ENCODE peak calls at places on chromosome 16, in ten cellular contexts. E is activated gamma-delta T cell treated with Interleukin-2 at 50 U/mL for 16 hours; M is upper lobe of right lung; J is smooth muscle cell of the brain vasculature; T is T-cell; H is anterior cingulate cortex; L is stimulated activated CD8-positive, alpha-beta memory T cell treated with anti-CD3 and anti-CD28 coated beads, Interleukin-15, amount 100 ng/mL, for 48 hours; V is natural killer cell treated with Interleukin-12 subunit alpha and Interleukin-12 subunit beta and Interleukin-15 and Interleukin-18, amount 100 ng/mL, for 72 hours; F is EL; P is stomach. Q is an unnamed sample.

GRCh38 chr16:4330277-4330882 is 14.5 kb downstream of the GLIS2 start:
- DNase-seq in E (peak; percentile 73), M (peak; percentile 92), J (no peak), T (peak; percentile 35), H (peak; percentile 63), L (no peak), V (peak; percentile 77), F (peak; percentile 63), P (peak; percentile 89), Q (peak; percentile 95)

GRCh38 chr16:27602103-27602502 is 52.2 kb downstream of the KATNIP start:
- DNase-seq in E (no peak), M (no peak), J (no peak), T (no peak), H (no peak), L (no peak), V (no peak), F (no peak), P (no peak), Q (no peak)

GRCh38 chr16:89727406-89728120 is 6.2 kb downstream of the ZNF276 start:
- DNase-seq in E (no peak), M (no peak), J (no peak), T (no peak), H (no peak), L (no peak), V (no peak), F (no peak), P (no peak), Q (no peak)

GRCh38 chr16:21233521-21234150 is at the start of gene ANKS4B:
- DNase-seq in E (no peak), M (no peak), J (no peak), T (no peak), H (no peak), L (no peak), V (no peak), F (no peak), P (peak; percentile 29), Q (no peak)

GRCh38 chr16:88394426-88394825 is 11.7 kb downstream of the ZNF469 start:
- DNase-seq in E (no peak), M (no peak), J (no peak), T (no peak), H (no peak), L (no peak), V (no peak), F (no peak), P (no peak), Q (no peak)

GRCh38 chr16:21033707-21034106 is 116.9 kb downstream of the DNAH3 start:
- DNase-seq in E (no peak), M (no peak), J (no peak), T (no peak), H (no peak), L (no peak), V (no peak), F (no peak), P (no peak), Q (no peak)

GRCh38 chr16:67312450-67313118 is 14.0 kb downstream of the KCTD19 start:
- DNase-seq in E (no peak), M (no peak), J (no peak), T (no peak), H (no peak), L (no peak), V (no peak), F (peak; percentile 27), P (no peak), Q (no peak)

GRCh38 chr16:83686726-83687125 is 121.1 kb upstream of the HSBP1 start:
- DNase-seq in E (no peak), M (no peak), J (no peak), T (no peak), H (no peak), L (no peak), V (no peak), F (no peak), P (no peak), Q (no peak)

GRCh38 chr16:11484691-11485258 is 101.9 kb downstream of the LITAF start:
- DNase-seq in E (no peak), M (no peak), J (no peak), T (no peak), H (no peak), L (no peak), V (no peak), F (peak; percentile 59), P (no peak), Q (no peak)

GRCh38 chr16:89084411-89084810 is 9.2 kb upstream of the ACSF3 start:
- DNase-seq in E (no peak), M (no peak), J (no peak), T (no peak), H (no peak), L (no peak), V (no peak), F (no peak), P (no peak), Q (no peak)

GRCh38 chr16:30377812-30378235 is 3.2 kb downstream of the MYL11 start:
- DNase-seq in E (peak; percentile 89), M (peak; percentile 98), J (peak; percentile 65), T (peak; percentile 90), H (peak; percentile 82), L (peak; percentile 78), V (peak; percentile 90), F (peak; percentile 86), P (peak; percentile 94), Q (peak; percentile 96)

GRCh38 chr16:68644715-68645493 is at the start of gene CDH3:
- DNase-seq in E (peak; percentile 9), M (peak; percentile 84), J (no peak), T (no peak), H (no peak), L (no peak), V (no peak), F (peak; percentile 55), P (peak; percentile 63), Q (no peak)

GRCh38 chr16:11014159-11014558 is 69.8 kb downstream of the CLEC16A start:
- DNase-seq in E (no peak), M (no peak), J (no peak), T (no peak), H (no peak), L (no peak), V (no peak), F (peak; percentile 43), P (no peak), Q (no peak)

GRCh38 chr16:79947771-79948170 is 347.2 kb upstream of the MAF start:
- DNase-seq in E (no peak), M (no peak), J (no peak), T (no peak), H (no peak), L (no peak), V (no peak), F (no peak), P (no peak), Q (no peak)

GRCh38 chr16:51621610-51622009 is 470.5 kb upstream of the SALL1 start:
- DNase-seq in E (no peak), M (no peak), J (no peak), T (no peak), H (no peak), L (no peak), V (no peak), F (no peak), P (no peak), Q (no peak)

GRCh38 chr16:4904942-4905615 is 31.9 kb downstream of the PPL start:
- DNase-seq in E (no peak), M (no peak), J (no peak), T (no peak), H (no peak), L (no peak), V (no peak), F (no peak), P (no peak), Q (no peak)

GRCh38 chr16:69930117-69930776 is 20.9 kb upstream of the CLEC18A start:
- DNase-seq in E (peak; percentile 43), M (no peak), J (no peak), T (peak; percentile 6), H (no peak), L (peak; percentile 14), V (no peak), F (peak; percentile 71), P (peak; percentile 45), Q (peak; percentile 87)

GRCh38 chr16:87850009-87851006 is 19.0 kb downstream of the SLC7A5 start:
- DNase-seq in E (peak; percentile 76), M (peak; percentile 86), J (no peak), T (peak; percentile 65), H (peak; percentile 38), L (peak; percentile 59), V (peak; percentile 75), F (peak; percentile 50), P (peak; percentile 78), Q (no peak)

GRCh38 chr16:56576585-56577299 is 11.9 kb downstream of the MT4 start:
- DNase-seq in E (peak; percentile 76), M (peak; percentile 93), J (peak; percentile 12), T (peak; percentile 81), H (no peak), L (peak; percentile 71), V (peak; percentile 87), F (peak; percentile 74), P (peak; percentile 87), Q (peak; percentile 90)

GRCh38 chr16:15031179-15031578 is 24.7 kb downstream of the NTAN1 start:
- DNase-seq in E (no peak), M (peak; percentile 28), J (no peak), T (no peak), H (no peak), L (no peak), V (no peak), F (no peak), P (no peak), Q (peak; percentile 64)

GRCh38 chr16:11361043-11361442 is 15.8 kb downstream of the RMI2 start:
- DNase-seq in E (no peak), M (no peak), J (no peak), T (no peak), H (no peak), L (no peak), V (no peak), F (no peak), P (no peak), Q (no peak)

GRCh38 chr16:69610356-69610755 is 44.6 kb downstream of the NFAT5 start:
- DNase-seq in E (no peak), M (no peak), J (no peak), T (no peak), H (no peak), L (no peak), V (no peak), F (peak; percentile 62), P (no peak), Q (no peak)

GRCh38 chr16:69106491-69107291 is 1.2 kb downstream of the HAS3 start:
- DNase-seq in E (no peak), M (no peak), J (no peak), T (no peak), H (no peak), L (no peak), V (no peak), F (no peak), P (no peak), Q (no peak)

GRCh38 chr16:1437606-1438005 is 6.7 kb downstream of the PERCC1 start:
- DNase-seq in E (no peak), M (no peak), J (no peak), T (no peak), H (no peak), L (no peak), V (no peak), F (no peak), P (no peak), Q (no peak)

GRCh38 chr16:881219-882097 is 80.9 kb upstream of the GNG13 start:
- DNase-seq in E (no peak), M (no peak), J (no peak), T (no peak), H (no peak), L (no peak), V (no peak), F (no peak), P (no peak), Q (no peak)

GRCh38 chr16:2911580-2912329 is at the start of gene FLYWCH1:
- DNase-seq in E (peak; percentile 98), M (peak; percentile 100), J (peak; percentile 97), T (peak; percentile 97), H (peak; percentile 96), L (peak; percentile 98), V (peak; percentile 98), F (peak; percentile 96), P (peak; percentile 99), Q (peak; percentile 99)

GRCh38 chr16:21167929-21168602 is 9.6 kb downstream of the LDAF1 start:
- DNase-seq in E (no peak), M (no peak), J (no peak), T (no peak), H (no peak), L (no peak), V (no peak), F (no peak), P (no peak), Q (no peak)

GRCh38 chr16:27097671-27098275 is 31.0 kb downstream of the C16orf82 start:
- DNase-seq in E (no peak), M (no peak), J (no peak), T (no peak), H (no peak), L (no peak), V (no peak), F (no peak), P (no peak), Q (peak; percentile 83)